ENCODE peak calls at places on chromosomes 6 and 20, in four cellular contexts. One of them, this sample, is unnamed.

GRCh38 chr6:41177695-41178094 is 14.8 kb upstream of the TREM2 start:
- DNase-seq in HCT116: no peak
- DNase-seq in K562: no peak
- DNase-seq in SK-N-SH: no peak
- DNase-seq in this sample: no peak

GRCh38 chr20:17727351-17727750 is 27.6 kb downstream of the BANF2 start:
- DNase-seq in HCT116: no peak
- DNase-seq in K562: no peak
- DNase-seq in SK-N-SH: no peak
- DNase-seq in this sample: no peak

GRCh38 chr6:8006208-8006607 is 58.0 kb downstream of the BLOC1S5 start:
- DNase-seq in HCT116: peak
- DNase-seq in K562: peak
- DNase-seq in SK-N-SH: peak
- DNase-seq in this sample: peak

GRCh38 chr20:61931476-61932198 is 134.0 kb downstream of the TAF4 start:
- DNase-seq in HCT116: no peak
- DNase-seq in K562: no peak
- DNase-seq in SK-N-SH: no peak
- DNase-seq in this sample: no peak

GRCh38 chr20:24989162-24989561 is 3.4 kb downstream of the APMAP start:
- DNase-seq in HCT116: no peak
- DNase-seq in K562: no peak
- DNase-seq in SK-N-SH: no peak
- DNase-seq in this sample: no peak

GRCh38 chr6:70314240-70314639 is 11.4 kb upstream of the COL9A1 start:
- DNase-seq in HCT116: no peak
- DNase-seq in K562: no peak
- DNase-seq in SK-N-SH: no peak
- DNase-seq in this sample: no peak

GRCh38 chr6:17865798-17866725 is 121.4 kb downstream of the KIF13A start:
- DNase-seq in HCT116: peak
- DNase-seq in K562: no peak
- DNase-seq in SK-N-SH: no peak
- DNase-seq in this sample: peak

GRCh38 chr6:34610819-34611477 is 54.8 kb upstream of the SPDEF start:
- DNase-seq in HCT116: peak
- DNase-seq in K562: peak
- DNase-seq in SK-N-SH: no peak
- DNase-seq in this sample: peak

GRCh38 chr6:106903299-106903698 is 71.2 kb downstream of the CD24 start:
- DNase-seq in HCT116: no peak
- DNase-seq in K562: no peak
- DNase-seq in SK-N-SH: no peak
- DNase-seq in this sample: no peak

GRCh38 chr20:52490715-52491430 is 299.3 kb upstream of the ZFP64 start:
- DNase-seq in HCT116: no peak
- DNase-seq in K562: no peak
- DNase-seq in SK-N-SH: no peak
- DNase-seq in this sample: no peak

GRCh38 chr20:15846446-15846845 is 726.8 kb downstream of the KIF16B start:
- DNase-seq in HCT116: no peak
- DNase-seq in K562: no peak
- DNase-seq in SK-N-SH: no peak
- DNase-seq in this sample: no peak

GRCh38 chr20:56945057-56945456 is 316.0 kb downstream of the TFAP2C start:
- DNase-seq in HCT116: no peak
- DNase-seq in K562: no peak
- DNase-seq in SK-N-SH: no peak
- DNase-seq in this sample: no peak

GRCh38 chr20:50172347-50173013 is 18.1 kb upstream of the CEBPB start:
- DNase-seq in HCT116: no peak
- DNase-seq in K562: no peak
- DNase-seq in SK-N-SH: no peak
- DNase-seq in this sample: peak

GRCh38 chr20:52972190-52972937 is at the start of gene TSHZ2:
- DNase-seq in HCT116: no peak
- DNase-seq in K562: no peak
- DNase-seq in SK-N-SH: peak
- DNase-seq in this sample: peak

GRCh38 chr20:48374986-48375715 is 452.6 kb downstream of the PREX1 start:
- DNase-seq in HCT116: no peak
- DNase-seq in K562: no peak
- DNase-seq in SK-N-SH: no peak
- DNase-seq in this sample: no peak

GRCh38 chr20:5328228-5328627 is 11.5 kb upstream of the PROKR2 start:
- DNase-seq in HCT116: no peak
- DNase-seq in K562: no peak
- DNase-seq in SK-N-SH: no peak
- DNase-seq in this sample: no peak

GRCh38 chr6:164477126-164477525 is 832.3 kb downstream of the C6orf118 start:
- DNase-seq in HCT116: no peak
- DNase-seq in K562: no peak
- DNase-seq in SK-N-SH: no peak
- DNase-seq in this sample: no peak

GRCh38 chr6:51902261-51902764 is 185.1 kb downstream of the PKHD1 start:
- DNase-seq in HCT116: no peak
- DNase-seq in K562: no peak
- DNase-seq in SK-N-SH: peak
- DNase-seq in this sample: no peak

GRCh38 chr6:21648475-21649050 is 55.0 kb downstream of the SOX4 start:
- DNase-seq in HCT116: no peak
- DNase-seq in K562: no peak
- DNase-seq in SK-N-SH: no peak
- DNase-seq in this sample: no peak

GRCh38 chr20:45963059-45964011 is 8.7 kb downstream of the ZNF335 start:
- DNase-seq in HCT116: no peak
- DNase-seq in K562: peak
- DNase-seq in SK-N-SH: peak
- DNase-seq in this sample: peak

GRCh38 chr6:12348530-12349511 is 58.7 kb downstream of the EDN1 start:
- DNase-seq in HCT116: peak
- DNase-seq in K562: no peak
- DNase-seq in SK-N-SH: no peak
- DNase-seq in this sample: peak

GRCh38 chr6:149182262-149182661 is 135.2 kb upstream of the TAB2 start:
- DNase-seq in HCT116: no peak
- DNase-seq in K562: no peak
- DNase-seq in SK-N-SH: no peak
- DNase-seq in this sample: no peak

GRCh38 chr6:128513878-128514277 is 6.5 kb downstream of the PTPRK start:
- DNase-seq in HCT116: no peak
- DNase-seq in K562: no peak
- DNase-seq in SK-N-SH: no peak
- DNase-seq in this sample: no peak

GRCh38 chr20:32050851-32051556 is 1.0 kb upstream of the HCK start:
- DNase-seq in HCT116: no peak
- DNase-seq in K562: no peak
- DNase-seq in SK-N-SH: no peak
- DNase-seq in this sample: no peak

GRCh38 chr6:87661016-87661415 is 41.0 kb downstream of the AKIRIN2 start:
- DNase-seq in HCT116: no peak
- DNase-seq in K562: no peak
- DNase-seq in SK-N-SH: no peak
- DNase-seq in this sample: no peak

GRCh38 chr20:16279320-16279719 is 293.9 kb downstream of the KIF16B start:
- DNase-seq in HCT116: no peak
- DNase-seq in K562: no peak
- DNase-seq in SK-N-SH: no peak
- DNase-seq in this sample: peak

GRCh38 chr6:73079978-73080377 is 145.3 kb downstream of the KHDC1L start:
- DNase-seq in HCT116: no peak
- DNase-seq in K562: no peak
- DNase-seq in SK-N-SH: no peak
- DNase-seq in this sample: no peak

GRCh38 chr20:33846291-33846916 is 35.3 kb downstream of the CHMP4B start:
- DNase-seq in HCT116: no peak
- DNase-seq in K562: peak
- DNase-seq in SK-N-SH: no peak
- DNase-seq in this sample: no peak

GRCh38 chr6:93825950-93826349 is 406.6 kb upstream of the EPHA7 start:
- DNase-seq in HCT116: no peak
- DNase-seq in K562: no peak
- DNase-seq in SK-N-SH: no peak
- DNase-seq in this sample: no peak

GRCh38 chr20:8940311-8940710 is 128.6 kb upstream of the PLCB4 start:
- DNase-seq in HCT116: no peak
- DNase-seq in K562: no peak
- DNase-seq in SK-N-SH: no peak
- DNase-seq in this sample: no peak

GRCh38 chr6:142843344-142843743 is 101.6 kb downstream of the HIVEP2 start:
- DNase-seq in HCT116: no peak
- DNase-seq in K562: no peak
- DNase-seq in SK-N-SH: no peak
- DNase-seq in this sample: no peak

DNA sequence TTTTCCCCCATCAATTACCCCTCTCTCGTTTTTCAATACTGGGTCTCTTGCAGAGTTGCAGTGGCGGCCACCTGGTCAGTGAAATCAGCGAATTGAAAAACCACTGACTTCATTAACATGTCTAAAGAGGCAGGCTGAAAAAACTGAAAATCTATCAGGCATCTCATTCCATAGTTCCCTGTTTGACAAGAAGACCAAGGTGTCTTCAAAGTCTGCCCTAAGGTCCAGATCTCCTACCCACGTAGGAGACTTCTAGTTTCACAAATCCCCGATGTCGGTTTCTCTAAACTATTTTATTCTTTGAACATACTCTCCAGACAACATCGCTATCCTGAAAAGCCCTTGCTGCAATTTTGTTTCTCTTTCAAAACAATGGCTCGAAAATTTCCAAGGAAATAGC is 796 bp upstream of the TUBB start:
- DNase-seq in HCT116: no peak
- DNase-seq in K562: no peak
- DNase-seq in SK-N-SH: no peak
- DNase-seq in this sample: no peak
- TF ChIP-seq ELF1 in HCT116: no peak
- TF ChIP-seq ELF1 in K562: peak
- TF ChIP-seq ELF1 in SK-N-SH: no peak
- TF ChIP-seq ELF1 in this sample: no peak

DNA sequence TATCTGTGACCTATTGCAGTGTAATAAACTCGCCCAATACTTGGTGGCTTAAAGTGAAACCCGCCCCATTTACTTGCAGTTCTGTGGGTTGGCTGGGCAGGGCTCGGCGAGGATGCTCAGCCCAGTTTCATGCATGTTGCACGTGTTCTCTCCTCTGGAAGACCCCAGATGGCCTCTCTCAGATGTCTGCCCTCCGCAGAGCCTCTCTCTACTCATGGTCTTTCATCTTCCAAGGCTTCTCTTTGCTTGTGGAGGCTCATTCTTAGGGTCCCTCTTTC is 251.4 kb downstream of the SOD2 start:
- DNase-seq in HCT116: no peak
- DNase-seq in K562: no peak
- DNase-seq in SK-N-SH: no peak
- DNase-seq in this sample: no peak
- TF ChIP-seq ELF1 in HCT116: no peak
- TF ChIP-seq ELF1 in K562: no peak
- TF ChIP-seq ELF1 in SK-N-SH: no peak
- TF ChIP-seq ELF1 in this sample: no peak

GRCh38 chr6:95081231-95081630 is 496.1 kb upstream of the MANEA start:
- DNase-seq in HCT116: no peak
- DNase-seq in K562: no peak
- DNase-seq in SK-N-SH: no peak
- DNase-seq in this sample: no peak
- TF ChIP-seq ELF1 in HCT116: no peak
- TF ChIP-seq ELF1 in K562: no peak
- TF ChIP-seq ELF1 in SK-N-SH: no peak
- TF ChIP-seq ELF1 in this sample: no peak

GRCh38 chr6:166512567-166512966 is 73.9 kb downstream of the RAMACL start:
- DNase-seq in HCT116: peak
- DNase-seq in K562: no peak
- DNase-seq in SK-N-SH: no peak
- DNase-seq in this sample: no peak
- TF ChIP-seq ELF1 in HCT116: no peak
- TF ChIP-seq ELF1 in K562: no peak
- TF ChIP-seq ELF1 in SK-N-SH: no peak
- TF ChIP-seq ELF1 in this sample: no peak

DNA sequence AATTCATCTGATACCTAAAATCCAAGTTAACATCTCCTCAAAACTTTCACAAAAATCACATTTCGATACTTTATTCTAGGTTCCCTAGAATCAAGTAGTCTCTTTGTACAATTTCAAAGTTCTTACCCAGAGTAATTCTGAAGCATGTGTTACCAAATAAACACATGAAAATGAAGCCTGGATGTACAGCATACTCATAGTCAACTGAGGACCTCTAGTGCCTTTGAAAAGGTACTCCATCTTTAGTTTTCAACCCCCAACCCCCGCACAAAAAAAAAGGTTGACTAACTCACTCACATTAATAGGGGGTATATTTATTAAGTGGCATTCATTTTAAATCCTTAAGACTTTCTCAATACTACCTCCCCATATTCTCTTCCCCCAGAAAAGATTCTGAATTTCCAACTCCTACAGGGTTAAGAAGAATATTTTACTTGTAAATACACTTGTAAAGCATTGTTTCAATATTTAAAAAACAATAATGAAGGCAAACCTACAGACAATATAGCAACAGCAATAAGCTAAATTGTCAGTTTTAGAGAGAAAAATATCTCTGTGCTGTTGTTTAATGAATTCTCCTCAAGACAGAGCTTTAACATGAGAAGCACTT is 3.1 kb downstream of the PLN start:
- DNase-seq in HCT116: peak
- DNase-seq in K562: peak
- DNase-seq in SK-N-SH: peak
- DNase-seq in this sample: peak
- TF ChIP-seq ELF1 in HCT116: no peak
- TF ChIP-seq ELF1 in K562: no peak
- TF ChIP-seq ELF1 in SK-N-SH: no peak
- TF ChIP-seq ELF1 in this sample: no peak

GRCh38 chr6:26362093-26362835 is 2.7 kb upstream of the BTN3A2 start:
- DNase-seq in HCT116: no peak
- DNase-seq in K562: no peak
- DNase-seq in SK-N-SH: no peak
- DNase-seq in this sample: peak

GRCh38 chr6:26362836-26363220 is 2.2 kb upstream of the BTN3A2 start:
- DNase-seq in HCT116: no peak
- DNase-seq in K562: no peak
- DNase-seq in SK-N-SH: no peak
- DNase-seq in this sample: no peak

GRCh38 chr6:26365633-26365995 is 616 bp downstream of the BTN3A2 start:
- DNase-seq in HCT116: no peak
- DNase-seq in K562: no peak
- DNase-seq in SK-N-SH: no peak
- DNase-seq in this sample: no peak

GRCh38 chr6:26363882-26364825 is 844 bp upstream of the BTN3A2 start:
- DNase-seq in HCT116: no peak
- DNase-seq in K562: no peak
- DNase-seq in SK-N-SH: peak
- DNase-seq in this sample: no peak

GRCh38 chr6:26366504-26366903 is 1.5 kb downstream of the BTN3A2 start:
- DNase-seq in HCT116: no peak
- DNase-seq in K562: peak
- DNase-seq in SK-N-SH: peak
- DNase-seq in this sample: no peak
- TF ChIP-seq ELF1 in HCT116: no peak
- TF ChIP-seq ELF1 in K562: no peak
- TF ChIP-seq ELF1 in SK-N-SH: no peak
- TF ChIP-seq ELF1 in this sample: no peak

GRCh38 chr6:116447496-116448011 is 13.6 kb upstream of the CALHM6 start:
- DNase-seq in HCT116: no peak
- DNase-seq in K562: no peak
- DNase-seq in SK-N-SH: no peak
- DNase-seq in this sample: no peak
- TF ChIP-seq ELF1 in HCT116: no peak
- TF ChIP-seq ELF1 in K562: no peak
- TF ChIP-seq ELF1 in SK-N-SH: no peak
- TF ChIP-seq ELF1 in this sample: no peak